ENCODE peak calls at places on chromosomes 16 and 17, in four cellular contexts. P, Z, T and W are unnamed samples.
A peak's percentile ranks its signal among the peaks of the same experiment; 100 is the strongest.

GRCh38 chr17:8865385-8865784 is 2.1 kb downstream of the PIK3R6 start:
- DNase-seq in P (no peak), Z (no peak), T (no peak), W (no peak)

GRCh38 chr17:20174588-20175265 is 165.6 kb downstream of the SPECC1 start:
- DNase-seq in P (peak; percentile 18), Z (peak; percentile 55), T (peak; percentile 84), W (no peak)

GRCh38 chr17:62675260-62675659 is 47.8 kb downstream of the MRC2 start:
- DNase-seq in P (no peak), Z (no peak), T (no peak), W (no peak)

GRCh38 chr17:28282596-28282995 is 36.4 kb upstream of the TMEM97 start:
- DNase-seq in P (peak; percentile 21), Z (peak; percentile 90), T (peak; percentile 43), W (no peak)

GRCh38 chr17:3535253-3535995 is 22.2 kb downstream of the TRPV3 start:
- DNase-seq in P (peak; percentile 76), Z (peak; percentile 90), T (peak; percentile 77), W (peak; percentile 25)

GRCh38 chr17:9917131-9917530 is 12.1 kb upstream of the RCVRN start:
- DNase-seq in P (no peak), Z (no peak), T (no peak), W (no peak)

GRCh38 chr17:39399792-39400191 is 1.6 kb downstream of the FBXL20 start:
- DNase-seq in P (no peak), Z (no peak), T (no peak), W (no peak)

GRCh38 chr17:28497931-28498330 is 8.2 kb upstream of the FOXN1 start:
- DNase-seq in P (no peak), Z (no peak), T (peak; percentile 58), W (no peak)

GRCh38 chr16:85733839-85734170 is 17.1 kb downstream of the C16orf74 start:
- DNase-seq in P (no peak), Z (no peak), T (no peak), W (no peak)

GRCh38 chr17:43697937-43698336 is 36.2 kb upstream of the MEOX1 start:
- DNase-seq in P (no peak), Z (no peak), T (no peak), W (no peak)

GRCh38 chr17:4545217-4545951 is 9.8 kb downstream of the MYBBP1A start:
- DNase-seq in P (no peak), Z (no peak), T (no peak), W (no peak)

GRCh38 chr16:75256059-75256870 is 4.8 kb upstream of the BCAR1 start:
- DNase-seq in P (no peak), Z (peak; percentile 76), T (no peak), W (no peak)

GRCh38 chr17:32695864-32696263 is 181.1 kb downstream of the MYO1D start:
- DNase-seq in P (no peak), Z (no peak), T (no peak), W (no peak)

GRCh38 chr17:32699247-32699646 is 177.7 kb downstream of the MYO1D start:
- DNase-seq in P (no peak), Z (peak; percentile 13), T (no peak), W (no peak)

GRCh38 chr17:32693135-32693897 is 183.6 kb downstream of the MYO1D start:
- DNase-seq in P (no peak), Z (no peak), T (no peak), W (no peak)

GRCh38 chr17:32697728-32698625 is 178.9 kb downstream of the MYO1D start:
- DNase-seq in P (no peak), Z (peak; percentile 21), T (peak; percentile 59), W (no peak)

GRCh38 chr17:32696426-32696825 is 180.5 kb downstream of the MYO1D start:
- DNase-seq in P (no peak), Z (no peak), T (peak; percentile 2), W (no peak)
- H2AFZ ChIP-seq in P (no peak overlapping the region), Z (no peak overlapping the region), T (no peak overlapping the region), W (no peak overlapping the region)

GRCh38 chr16:81730090-81731051 is 48.7 kb upstream of the PLCG2 start:
- DNase-seq in P (peak; percentile 75), Z (peak; percentile 84), T (peak; percentile 44), W (peak; percentile 69)
- TF ChIP-seq EZH2phosphoT487 in P (no peak), Z (no peak), T (no peak), W (no peak)

DNA sequence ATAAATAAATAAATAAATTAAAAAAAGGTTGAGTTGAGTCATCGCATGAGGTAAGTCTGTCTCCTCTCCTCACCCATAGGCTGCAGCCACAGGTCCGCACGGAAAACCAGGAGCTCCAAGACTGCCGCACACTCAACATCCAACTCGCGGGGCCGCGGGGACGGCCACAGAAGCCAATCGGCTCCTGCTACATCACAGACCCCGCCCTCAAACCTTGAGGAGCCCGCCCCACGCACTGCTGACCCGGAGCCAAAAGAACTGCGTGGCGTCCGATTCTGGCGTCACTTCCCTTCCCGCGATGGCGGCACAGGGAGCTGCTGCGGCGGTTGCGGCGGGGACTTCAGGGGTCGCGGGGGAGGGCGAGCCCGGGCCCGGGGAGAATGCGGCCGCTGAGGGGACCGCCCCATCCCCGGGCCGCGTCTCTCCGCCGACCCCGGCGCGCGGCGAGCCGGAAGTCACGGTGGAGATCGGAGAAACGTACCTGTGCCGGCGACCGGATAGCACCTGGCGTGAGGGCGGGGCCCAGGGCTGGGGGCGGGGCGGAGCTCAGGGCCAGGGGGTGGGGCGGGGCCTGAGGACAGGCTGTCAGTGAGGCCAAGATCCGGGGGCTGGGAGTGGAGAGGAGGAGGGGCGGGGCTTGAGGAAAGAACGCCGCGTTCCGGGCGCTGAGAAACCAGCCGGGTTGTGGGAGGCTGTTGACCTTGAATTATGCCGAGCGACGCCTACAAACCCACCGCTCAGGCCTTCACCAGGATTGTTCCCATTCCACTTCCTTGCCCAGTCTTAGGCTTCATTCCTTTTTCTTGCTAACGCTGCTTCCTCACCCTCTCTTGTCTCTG is at the start of gene KAT8:
- DNase-seq in P (peak; percentile 97), Z (peak; percentile 100), T (peak; percentile 96), W (peak; percentile 99)
- H2AFZ ChIP-seq in P (no peak within 1 kb of the TSS), Z (peak within 1 kb of the TSS; percentile 79), T (peak within 1 kb of the TSS; percentile 57), W (no peak within 1 kb of the TSS)

GRCh38 chr16:27408012-27408601 is 6.1 kb downstream of the IL21R start:
- DNase-seq in P (no peak), Z (peak; percentile 82), T (no peak), W (peak; percentile 42)
- TF ChIP-seq EZH2phosphoT487 in P (no peak), Z (no peak), T (no peak), W (no peak)

GRCh38 chr17:82439194-82439828 is 11.2 kb downstream of the CYBC1 start:
- DNase-seq in P (no peak), Z (no peak), T (no peak), W (no peak)
- H2AFZ ChIP-seq in P (no peak overlapping the region), Z (no peak overlapping the region), T (no peak overlapping the region), W (no peak overlapping the region)

GRCh38 chr17:76196675-76197074 is 43.6 kb downstream of the RNF157 start:
- DNase-seq in P (no peak), Z (peak; percentile 20), T (no peak), W (no peak)
- TF ChIP-seq EZH2phosphoT487 in P (no peak), Z (no peak), T (no peak), W (no peak)

GRCh38 chr16:31138621-31139578 is 3.4 kb upstream of the PRSS8 start:
- DNase-seq in P (peak; percentile 84), Z (peak; percentile 60), T (peak; percentile 85), W (no peak)
- H2AFZ ChIP-seq in P (no peak overlapping the region), Z (peak overlapping the region; percentile 56), T (peak overlapping the region; percentile 81), W (no peak overlapping the region)

DNA sequence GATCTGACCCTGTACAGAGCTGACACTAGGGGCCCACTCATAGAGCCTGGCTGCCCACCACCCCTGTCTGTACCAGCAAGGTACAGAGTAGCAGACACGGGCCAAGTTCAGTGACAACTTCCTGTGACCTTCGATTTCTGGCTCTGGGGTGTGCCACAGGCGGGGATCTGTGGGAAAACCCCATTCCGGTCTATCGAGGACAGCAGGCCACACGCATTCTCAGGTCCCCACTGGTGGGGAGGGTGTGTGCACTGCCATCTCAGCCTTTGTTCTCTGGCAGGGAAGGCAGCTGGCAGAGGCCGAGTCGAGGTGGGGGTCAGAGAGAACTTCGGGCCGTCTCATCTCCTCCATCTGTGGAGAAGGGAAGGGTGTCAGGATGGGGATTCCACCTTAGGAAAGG is 10.0 kb downstream of the NLE1 start:
- DNase-seq in P (no peak), Z (no peak), T (no peak), W (no peak)
- TF ChIP-seq EZH2phosphoT487 in P (no peak), Z (no peak), T (no peak), W (no peak)

DNA sequence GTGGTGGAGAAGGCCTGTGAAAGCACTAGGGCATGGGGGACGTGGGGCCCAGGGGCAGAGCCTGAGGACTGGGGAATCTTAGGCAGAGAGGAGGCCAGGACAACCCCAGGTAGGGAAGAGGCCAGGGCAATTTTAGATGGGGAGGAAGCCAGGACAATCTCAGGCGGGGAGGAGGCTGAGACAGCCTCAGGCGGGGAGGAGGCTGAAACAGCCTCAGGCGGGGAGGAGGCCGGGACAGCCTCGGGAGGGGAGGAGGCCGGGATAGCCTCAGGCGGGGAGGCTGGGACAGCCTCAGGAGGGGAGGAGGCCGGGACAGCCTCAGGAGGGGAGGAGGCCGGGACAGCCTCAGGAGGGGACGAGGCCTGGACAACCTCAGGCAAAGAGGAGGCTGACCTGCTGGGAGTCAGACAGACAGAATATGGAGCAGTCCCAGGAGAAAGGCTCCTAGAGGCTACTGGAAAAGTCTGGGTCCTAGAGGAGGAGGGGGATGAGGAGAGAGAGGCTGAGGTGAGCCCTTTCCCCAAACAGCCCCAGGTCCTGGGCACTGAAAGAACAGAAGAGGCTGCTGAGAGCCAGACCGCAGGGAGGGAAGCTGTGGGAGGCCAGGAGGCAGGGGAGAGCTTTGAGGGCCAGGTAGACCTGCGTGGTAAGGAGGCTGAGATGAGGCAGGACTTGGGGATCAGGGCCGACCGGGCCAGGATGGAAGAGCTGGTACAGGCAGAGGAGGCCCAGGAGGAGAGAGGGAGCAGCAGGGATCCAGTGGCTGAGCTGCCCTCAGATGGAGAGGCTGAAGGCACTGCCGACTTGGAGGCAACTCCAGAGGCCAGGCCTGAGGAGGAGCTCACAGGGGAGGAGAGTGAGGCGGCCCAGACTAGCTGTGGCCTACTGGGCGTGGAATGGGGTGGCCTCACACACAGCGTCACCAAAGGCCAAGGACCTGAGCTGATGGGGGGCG is 1.6 kb downstream of the APOBR start:
- DNase-seq in P (no peak), Z (no peak), T (no peak), W (no peak)
- H2AFZ ChIP-seq in P (no peak overlapping the region), Z (no peak overlapping the region), T (no peak overlapping the region), W (no peak overlapping the region)

GRCh38 chr16:79334127-79334526 is 266.4 kb downstream of the MAF start:
- DNase-seq in P (no peak), Z (no peak), T (no peak), W (peak; percentile 19)
- TF ChIP-seq EZH2phosphoT487 in P (no peak), Z (no peak), T (no peak), W (no peak)